ENCODE peak calls at places on chromosomes 6 and 20, in seven cellular contexts. One of them, this sample, is unnamed.

GRCh38 chr6:169177516-169178196 is 76.0 kb downstream of the THBS2 start:
- DNase-seq in astrocyte: no peak
- DNase-seq in testis: no peak
- DNase-seq in GM12865: no peak
- DNase-seq in lower leg skin: peak; percentile 15
- DNase-seq in suprapubic skin: no peak
- DNase-seq in neural progenitor cell: no peak
- DNase-seq in this sample: no peak

GRCh38 chr20:60921021-60921622 is 330.9 kb upstream of the CDH4 start:
- DNase-seq in suprapubic skin: no peak
- DNase-seq in lower leg skin: no peak
- DNase-seq in neural progenitor cell: peak; percentile 80
- DNase-seq in astrocyte: peak; percentile 25
- DNase-seq in GM12865: no peak
- DNase-seq in testis: no peak
- DNase-seq in this sample: no peak

GRCh38 chr6:7446644-7447325 is 57.2 kb downstream of the RIOK1 start:
- DNase-seq in testis: no peak
- DNase-seq in GM12865: no peak
- DNase-seq in lower leg skin: no peak
- DNase-seq in suprapubic skin: no peak
- DNase-seq in neural progenitor cell: peak; percentile 78
- DNase-seq in astrocyte: no peak
- DNase-seq in this sample: no peak

GRCh38 chr6:106486236-106486635 is 125.7 kb downstream of the CRYBG1 start:
- DNase-seq in lower leg skin: no peak
- DNase-seq in GM12865: no peak
- DNase-seq in suprapubic skin: no peak
- DNase-seq in neural progenitor cell: no peak
- DNase-seq in testis: no peak
- DNase-seq in astrocyte: peak; percentile 94
- DNase-seq in this sample: no peak

GRCh38 chr6:37804676-37805075 is 14.9 kb upstream of the ZFAND3 start:
- DNase-seq in GM12865: no peak
- DNase-seq in testis: no peak
- DNase-seq in neural progenitor cell: no peak
- DNase-seq in lower leg skin: no peak
- DNase-seq in suprapubic skin: no peak
- DNase-seq in astrocyte: no peak
- DNase-seq in this sample: no peak

GRCh38 chr6:21595951-21596378 is 2.4 kb downstream of the SOX4 start:
- DNase-seq in GM12865: no peak
- DNase-seq in astrocyte: no peak
- DNase-seq in testis: peak; percentile 42
- DNase-seq in suprapubic skin: no peak
- DNase-seq in lower leg skin: no peak
- DNase-seq in neural progenitor cell: peak; percentile 43
- DNase-seq in this sample: no peak

GRCh38 chr6:137625808-137626207 is 131.6 kb upstream of the OLIG3 start:
- DNase-seq in astrocyte: no peak
- DNase-seq in neural progenitor cell: no peak
- DNase-seq in lower leg skin: no peak
- DNase-seq in GM12865: no peak
- DNase-seq in testis: no peak
- DNase-seq in suprapubic skin: no peak
- DNase-seq in this sample: no peak

GRCh38 chr6:37783025-37783825 is 36.3 kb upstream of the ZFAND3 start:
- DNase-seq in suprapubic skin: no peak
- DNase-seq in GM12865: no peak
- DNase-seq in testis: peak; percentile 35
- DNase-seq in neural progenitor cell: peak; percentile 42
- DNase-seq in astrocyte: no peak
- DNase-seq in lower leg skin: no peak
- DNase-seq in this sample: no peak

GRCh38 chr6:22980446-22980845 is 411.1 kb downstream of the HDGFL1 start:
- DNase-seq in astrocyte: no peak
- DNase-seq in GM12865: no peak
- DNase-seq in testis: no peak
- DNase-seq in neural progenitor cell: no peak
- DNase-seq in suprapubic skin: no peak
- DNase-seq in lower leg skin: no peak
- DNase-seq in this sample: no peak

GRCh38 chr6:43931201-43931600 is 161.2 kb downstream of the VEGFA start:
- DNase-seq in astrocyte: no peak
- DNase-seq in suprapubic skin: no peak
- DNase-seq in neural progenitor cell: no peak
- DNase-seq in testis: no peak
- DNase-seq in lower leg skin: no peak
- DNase-seq in GM12865: no peak
- DNase-seq in this sample: no peak

GRCh38 chr6:2738373-2738979 is 12.2 kb downstream of the MYLK4 start:
- DNase-seq in GM12865: peak; percentile 64
- DNase-seq in suprapubic skin: no peak
- DNase-seq in lower leg skin: no peak
- DNase-seq in astrocyte: peak; percentile 35
- DNase-seq in neural progenitor cell: peak; percentile 78
- DNase-seq in testis: peak; percentile 75
- DNase-seq in this sample: no peak

GRCh38 chr6:24821860-24822444 is 23.2 kb upstream of the ARMH2 start:
- DNase-seq in astrocyte: no peak
- DNase-seq in suprapubic skin: no peak
- DNase-seq in GM12865: no peak
- DNase-seq in lower leg skin: no peak
- DNase-seq in testis: no peak
- DNase-seq in neural progenitor cell: no peak
- DNase-seq in this sample: no peak

GRCh38 chr6:26431258-26432162 is 8.8 kb upstream of the BTN3A3 start:
- DNase-seq in GM12865: no peak
- DNase-seq in testis: no peak
- DNase-seq in astrocyte: peak; percentile 8
- DNase-seq in lower leg skin: no peak
- DNase-seq in neural progenitor cell: no peak
- DNase-seq in suprapubic skin: no peak
- DNase-seq in this sample: no peak

GRCh38 chr20:58286729-58287128 is 22.8 kb upstream of the RAB22A start:
- DNase-seq in GM12865: no peak
- DNase-seq in suprapubic skin: no peak
- DNase-seq in neural progenitor cell: no peak
- DNase-seq in astrocyte: no peak
- DNase-seq in testis: no peak
- DNase-seq in lower leg skin: no peak
- DNase-seq in this sample: no peak

GRCh38 chr20:35478804-35479472 is 23.5 kb downstream of the CEP250 start:
- DNase-seq in lower leg skin: no peak
- DNase-seq in neural progenitor cell: peak; percentile 15
- DNase-seq in testis: no peak
- DNase-seq in GM12865: peak; percentile 23
- DNase-seq in astrocyte: no peak
- DNase-seq in suprapubic skin: no peak
- DNase-seq in this sample: no peak

GRCh38 chr6:158481612-158482473 is 78.0 kb upstream of the TMEM181 start:
- DNase-seq in suprapubic skin: no peak
- DNase-seq in astrocyte: peak; percentile 80
- DNase-seq in testis: no peak
- DNase-seq in GM12865: peak; percentile 45
- DNase-seq in neural progenitor cell: no peak
- DNase-seq in lower leg skin: no peak
- DNase-seq in this sample: no peak

GRCh38 chr6:19714415-19715165 is 122.6 kb upstream of the ID4 start:
- DNase-seq in astrocyte: no peak
- DNase-seq in testis: no peak
- DNase-seq in suprapubic skin: no peak
- DNase-seq in neural progenitor cell: no peak
- DNase-seq in lower leg skin: no peak
- DNase-seq in GM12865: no peak
- DNase-seq in this sample: no peak

GRCh38 chr6:11214438-11214837 is 18.0 kb downstream of the NEDD9 start:
- DNase-seq in neural progenitor cell: no peak
- DNase-seq in GM12865: no peak
- DNase-seq in suprapubic skin: no peak
- DNase-seq in testis: peak; percentile 58
- DNase-seq in astrocyte: no peak
- DNase-seq in lower leg skin: no peak
- DNase-seq in this sample: no peak

GRCh38 chr6:28980797-28981390 is 24.2 kb downstream of the ZNF311 start:
- DNase-seq in lower leg skin: no peak
- DNase-seq in astrocyte: peak; percentile 71
- DNase-seq in neural progenitor cell: peak; percentile 92
- DNase-seq in GM12865: peak; percentile 77
- DNase-seq in suprapubic skin: no peak
- DNase-seq in testis: peak; percentile 67
- DNase-seq in this sample: no peak

DNA sequence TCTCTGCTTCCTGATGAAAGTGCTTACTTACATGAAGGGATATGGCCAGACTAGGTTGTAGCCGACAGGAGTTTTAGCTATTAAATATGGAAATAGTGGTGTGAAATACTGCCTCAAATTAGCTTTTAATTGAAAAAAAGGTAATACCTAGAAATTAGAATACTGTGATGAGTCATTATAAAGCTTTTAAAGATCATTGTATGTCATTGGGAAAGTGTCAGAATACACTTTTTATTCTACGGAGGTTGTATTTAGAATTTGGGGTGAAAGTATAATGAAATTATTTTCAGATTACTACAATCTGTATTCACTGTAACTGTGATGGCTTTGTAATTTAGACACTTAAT is 2.2 kb downstream of the LOC128125822 start:
- DNase-seq in neural progenitor cell: no peak
- DNase-seq in testis: no peak
- DNase-seq in suprapubic skin: no peak
- DNase-seq in lower leg skin: no peak
- DNase-seq in GM12865: no peak
- DNase-seq in astrocyte: no peak
- DNase-seq in this sample: no peak
- TF ChIP-seq CTCF in neural progenitor cell: no peak
- TF ChIP-seq CTCF in testis: no peak
- TF ChIP-seq CTCF in suprapubic skin: no peak
- TF ChIP-seq CTCF in lower leg skin: no peak
- TF ChIP-seq CTCF in GM12865: no peak
- TF ChIP-seq CTCF in astrocyte: no peak
- TF ChIP-seq CTCF in this sample: no peak

DNA sequence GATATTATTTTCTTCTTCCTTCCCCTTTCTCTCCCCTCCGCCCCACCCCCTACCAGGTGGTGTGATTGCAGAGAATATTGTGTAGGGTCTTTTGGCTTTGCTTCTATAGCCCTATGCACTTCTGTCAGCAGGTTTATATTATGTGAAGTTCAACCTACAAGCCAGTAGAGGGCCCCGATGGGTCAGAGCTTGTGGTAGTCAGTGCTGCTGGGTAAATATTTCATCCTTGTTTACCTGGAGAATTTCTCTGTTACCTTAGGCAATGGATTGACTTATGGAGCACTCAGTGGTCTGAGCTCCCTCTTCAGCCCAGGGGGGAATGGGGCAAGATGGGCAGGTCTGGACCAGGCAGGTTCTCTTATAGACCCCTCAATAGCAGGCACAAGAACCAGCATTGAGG is 720.9 kb downstream of the GRIK2 start:
- DNase-seq in lower leg skin: no peak
- DNase-seq in suprapubic skin: no peak
- DNase-seq in GM12865: peak; percentile 14
- DNase-seq in testis: peak; percentile 24
- DNase-seq in astrocyte: no peak
- DNase-seq in neural progenitor cell: peak; percentile 29
- DNase-seq in this sample: no peak
- TF ChIP-seq CTCF in lower leg skin: no peak
- TF ChIP-seq CTCF in suprapubic skin: no peak
- TF ChIP-seq CTCF in GM12865: peak; percentile 41
- TF ChIP-seq CTCF in testis: no peak
- TF ChIP-seq CTCF in astrocyte: no peak
- TF ChIP-seq CTCF in neural progenitor cell: peak; percentile 59
- TF ChIP-seq CTCF in this sample: peak; percentile 21

DNA sequence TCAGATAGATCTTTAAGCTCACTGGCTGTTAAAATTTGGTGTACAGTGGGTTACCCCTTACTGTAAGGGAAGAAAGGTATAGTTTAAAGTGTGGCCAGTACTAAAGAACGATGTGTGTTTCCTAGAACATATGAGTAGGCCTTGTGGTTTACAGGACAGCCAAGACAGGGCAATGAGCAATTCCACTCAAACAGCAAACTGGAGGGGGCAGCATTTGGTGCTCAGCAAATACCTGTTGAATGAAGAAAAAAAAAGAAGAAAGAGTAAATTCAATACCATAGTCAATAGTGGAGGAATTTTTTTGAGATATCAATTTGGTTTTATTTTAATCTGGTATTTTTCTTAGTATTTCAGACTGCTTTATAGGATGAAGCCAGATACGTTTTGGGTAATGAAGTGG is 3.8 kb upstream of the NCOA5 start:
- DNase-seq in testis: no peak
- DNase-seq in suprapubic skin: no peak
- DNase-seq in lower leg skin: no peak
- DNase-seq in neural progenitor cell: no peak
- DNase-seq in astrocyte: no peak
- DNase-seq in GM12865: peak; percentile 16
- DNase-seq in this sample: no peak
- TF ChIP-seq CTCF in testis: no peak
- TF ChIP-seq CTCF in suprapubic skin: no peak
- TF ChIP-seq CTCF in lower leg skin: no peak
- TF ChIP-seq CTCF in neural progenitor cell: no peak
- TF ChIP-seq CTCF in astrocyte: no peak
- TF ChIP-seq CTCF in GM12865: no peak
- TF ChIP-seq CTCF in this sample: no peak

GRCh38 chr6:30327232-30327746 is 562 bp downstream of the TRIM39 start:
- DNase-seq in astrocyte: peak; percentile 64
- DNase-seq in lower leg skin: no peak
- DNase-seq in suprapubic skin: peak; percentile 90
- DNase-seq in neural progenitor cell: no peak
- DNase-seq in GM12865: no peak
- DNase-seq in testis: no peak
- DNase-seq in this sample: no peak

GRCh38 chr6:30325873-30326445 is 768 bp upstream of the TRIM39 start:
- DNase-seq in GM12865: peak; percentile 80
- DNase-seq in astrocyte: peak; percentile 77
- DNase-seq in neural progenitor cell: peak; percentile 81
- DNase-seq in testis: peak; percentile 87
- DNase-seq in suprapubic skin: peak; percentile 73
- DNase-seq in lower leg skin: peak; percentile 88
- DNase-seq in this sample: no peak

GRCh38 chr6:30326446-30327231 is at the start of gene TRIM39:
- DNase-seq in lower leg skin: peak; percentile 97
- DNase-seq in suprapubic skin: peak; percentile 92
- DNase-seq in neural progenitor cell: peak; percentile 93
- DNase-seq in astrocyte: peak; percentile 48
- DNase-seq in GM12865: peak; percentile 85
- DNase-seq in testis: peak; percentile 92
- DNase-seq in this sample: peak; percentile 94

GRCh38 chr6:30331981-30332380 is 5.3 kb downstream of the TRIM39 start:
- DNase-seq in suprapubic skin: no peak
- DNase-seq in astrocyte: no peak
- DNase-seq in testis: no peak
- DNase-seq in GM12865: no peak
- DNase-seq in neural progenitor cell: no peak
- DNase-seq in lower leg skin: no peak
- DNase-seq in this sample: no peak

DNA sequence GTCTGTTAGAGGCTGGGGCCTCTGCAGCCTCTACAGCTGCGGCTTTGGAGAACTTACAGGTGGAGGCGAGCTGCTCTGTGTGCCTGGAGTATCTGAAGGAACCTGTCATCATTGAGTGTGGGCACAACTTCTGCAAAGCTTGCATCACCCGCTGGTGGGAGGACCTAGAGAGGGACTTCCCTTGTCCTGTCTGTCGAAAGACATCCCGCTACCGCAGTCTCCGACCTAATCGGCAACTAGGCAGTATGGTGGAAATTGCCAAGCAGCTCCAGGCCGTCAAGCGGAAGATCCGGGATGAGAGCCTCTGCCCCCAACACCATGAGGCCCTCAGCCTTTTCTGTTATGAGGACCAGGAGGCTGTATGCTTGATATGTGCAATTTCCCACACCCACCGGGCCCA is 2.6 kb downstream of the TRIM39 start:
- DNase-seq in GM12865: no peak
- DNase-seq in suprapubic skin: no peak
- DNase-seq in testis: no peak
- DNase-seq in lower leg skin: no peak
- DNase-seq in astrocyte: no peak
- DNase-seq in neural progenitor cell: no peak
- DNase-seq in this sample: no peak
- TF ChIP-seq CTCF in GM12865: no peak
- TF ChIP-seq CTCF in suprapubic skin: no peak
- TF ChIP-seq CTCF in testis: no peak
- TF ChIP-seq CTCF in lower leg skin: no peak
- TF ChIP-seq CTCF in astrocyte: no peak
- TF ChIP-seq CTCF in neural progenitor cell: no peak
- TF ChIP-seq CTCF in this sample: no peak

This sample was measured in osteocyte.